ENCODE peak calls at places on chromosome 10, in six cellular contexts. One of them, this sample, is unnamed.

GRCh38 chr10:29712108-29712507 is 77.3 kb upstream of the SVIL start:
- DNase-seq in posterior cingulate gyrus: no peak
- DNase-seq in A172: no peak
- DNase-seq in stimulated activated CD8-positive, alpha-beta memory T cell treated with anti-CD3 and anti-CD28 coated beads, Interleukin-4, amount 100 ng/mL, for 24 hours: no peak
- DNase-seq in Caki2: peak; percentile 77
- DNase-seq in NCI-H1694 treated with DMSO at 0.1 percent for 48 hours: no peak
- DNase-seq in this sample: no peak

GRCh38 chr10:27890971-27891370 is 107.9 kb downstream of the ODAD2 start:
- DNase-seq in posterior cingulate gyrus: no peak
- DNase-seq in A172: no peak
- DNase-seq in stimulated activated CD8-positive, alpha-beta memory T cell treated with anti-CD3 and anti-CD28 coated beads, Interleukin-4, amount 100 ng/mL, for 24 hours: no peak
- DNase-seq in Caki2: peak; percentile 10
- DNase-seq in NCI-H1694 treated with DMSO at 0.1 percent for 48 hours: no peak
- DNase-seq in this sample: no peak

GRCh38 chr10:133058267-133059092 is 29.2 kb upstream of the ADGRA1 start:
- DNase-seq in posterior cingulate gyrus: no peak
- DNase-seq in A172: no peak
- DNase-seq in stimulated activated CD8-positive, alpha-beta memory T cell treated with anti-CD3 and anti-CD28 coated beads, Interleukin-4, amount 100 ng/mL, for 24 hours: no peak
- DNase-seq in Caki2: no peak
- DNase-seq in NCI-H1694 treated with DMSO at 0.1 percent for 48 hours: no peak
- DNase-seq in this sample: no peak

GRCh38 chr10:126111562-126111961 is 215.2 kb downstream of the FANK1 start:
- DNase-seq in posterior cingulate gyrus: no peak
- DNase-seq in A172: no peak
- DNase-seq in stimulated activated CD8-positive, alpha-beta memory T cell treated with anti-CD3 and anti-CD28 coated beads, Interleukin-4, amount 100 ng/mL, for 24 hours: no peak
- DNase-seq in Caki2: no peak
- DNase-seq in NCI-H1694 treated with DMSO at 0.1 percent for 48 hours: no peak
- DNase-seq in this sample: no peak

GRCh38 chr10:102314801-102315200 is 69.5 kb downstream of the GBF1 start:
- DNase-seq in posterior cingulate gyrus: no peak
- DNase-seq in A172: no peak
- DNase-seq in stimulated activated CD8-positive, alpha-beta memory T cell treated with anti-CD3 and anti-CD28 coated beads, Interleukin-4, amount 100 ng/mL, for 24 hours: no peak
- DNase-seq in Caki2: no peak
- DNase-seq in NCI-H1694 treated with DMSO at 0.1 percent for 48 hours: no peak
- DNase-seq in this sample: no peak

GRCh38 chr10:74624501-74624900 is 201.9 kb upstream of the KAT6B start:
- DNase-seq in posterior cingulate gyrus: no peak
- DNase-seq in A172: no peak
- DNase-seq in stimulated activated CD8-positive, alpha-beta memory T cell treated with anti-CD3 and anti-CD28 coated beads, Interleukin-4, amount 100 ng/mL, for 24 hours: no peak
- DNase-seq in Caki2: no peak
- DNase-seq in NCI-H1694 treated with DMSO at 0.1 percent for 48 hours: no peak
- DNase-seq in this sample: no peak

GRCh38 chr10:61757525-61758397 is 95.0 kb downstream of the CABCOCO1 start:
- DNase-seq in posterior cingulate gyrus: no peak
- DNase-seq in A172: peak; percentile 75
- DNase-seq in stimulated activated CD8-positive, alpha-beta memory T cell treated with anti-CD3 and anti-CD28 coated beads, Interleukin-4, amount 100 ng/mL, for 24 hours: no peak
- DNase-seq in Caki2: peak; percentile 69
- DNase-seq in NCI-H1694 treated with DMSO at 0.1 percent for 48 hours: no peak
- DNase-seq in this sample: no peak

GRCh38 chr10:5583525-5584175 is 58.9 kb downstream of the CALML3 start:
- DNase-seq in posterior cingulate gyrus: no peak
- DNase-seq in A172: no peak
- DNase-seq in stimulated activated CD8-positive, alpha-beta memory T cell treated with anti-CD3 and anti-CD28 coated beads, Interleukin-4, amount 100 ng/mL, for 24 hours: no peak
- DNase-seq in Caki2: peak; percentile 93
- DNase-seq in NCI-H1694 treated with DMSO at 0.1 percent for 48 hours: no peak
- DNase-seq in this sample: no peak

GRCh38 chr10:62959553-62959952 is 143.4 kb upstream of the EGR2 start:
- DNase-seq in posterior cingulate gyrus: no peak
- DNase-seq in A172: no peak
- DNase-seq in stimulated activated CD8-positive, alpha-beta memory T cell treated with anti-CD3 and anti-CD28 coated beads, Interleukin-4, amount 100 ng/mL, for 24 hours: no peak
- DNase-seq in Caki2: no peak
- DNase-seq in NCI-H1694 treated with DMSO at 0.1 percent for 48 hours: no peak
- DNase-seq in this sample: no peak

GRCh38 chr10:6349846-6350245 is 147.1 kb downstream of the PFKFB3 start:
- DNase-seq in posterior cingulate gyrus: no peak
- DNase-seq in A172: no peak
- DNase-seq in stimulated activated CD8-positive, alpha-beta memory T cell treated with anti-CD3 and anti-CD28 coated beads, Interleukin-4, amount 100 ng/mL, for 24 hours: no peak
- DNase-seq in Caki2: no peak
- DNase-seq in NCI-H1694 treated with DMSO at 0.1 percent for 48 hours: no peak
- DNase-seq in this sample: no peak